ENCODE peak calls at places on chromosomes 6 and 20, in seven cellular contexts. X is SK-N-SH, C is prostate gland, W is ovary, Z is thoracic aorta, P is tibial nerve, Y is PC-3. F is an unnamed sample. For H3K27me3, the result is how much of the 10 kb centered on the place peaks cover.

GRCh38 chr20:44758247-44759101 is 12.8 kb downstream of the KCNK15 start:
- DNase-seq in X (no peak), C (no peak), W (no peak), Z (no peak), P (no peak), Y (no peak), F (no peak)

GRCh38 chr6:72968704-72969103 is 256.6 kb downstream of the KHDC1L start:
- DNase-seq in X (no peak), C (no peak), W (no peak), Z (no peak), P (no peak), Y (peak), F (peak)

GRCh38 chr20:13147071-13147961 is 73.8 kb upstream of the ISM1 start:
- DNase-seq in X (no peak), C (no peak), W (no peak), Z (no peak), P (no peak), Y (no peak), F (no peak)

GRCh38 chr20:38123021-38123587 is 42.0 kb downstream of the TGM2 start:
- DNase-seq in X (no peak), C (no peak), W (peak), Z (no peak), P (no peak), Y (no peak), F (no peak)

GRCh38 chr6:97917369-97917768 is 634.4 kb upstream of the MMS22L start:
- DNase-seq in X (no peak), C (no peak), W (no peak), Z (no peak), P (no peak), Y (no peak), F (no peak)

GRCh38 chr6:81613606-81614005 is 138.9 kb downstream of the TENT5A start:
- DNase-seq in X (no peak), C (no peak), W (no peak), Z (no peak), P (no peak), Y (peak), F (peak)

GRCh38 chr6:159760602-159761057 is 1.2 kb upstream of the ACAT2 start:
- DNase-seq in X (no peak), C (no peak), W (no peak), Z (no peak), P (no peak), Y (peak), F (peak)

GRCh38 chr6:107246972-107247615 is 131.8 kb upstream of the BEND3 start:
- DNase-seq in X (no peak), C (peak), W (no peak), Z (no peak), P (no peak), Y (no peak), F (peak)

GRCh38 chr20:56828402-56828801 is 199.3 kb downstream of the TFAP2C start:
- DNase-seq in X (no peak), C (no peak), W (no peak), Z (no peak), P (no peak), Y (no peak), F (no peak)

GRCh38 chr6:4728949-4729348 is 47.3 kb upstream of the CDYL start:
- DNase-seq in X (no peak), C (no peak), W (no peak), Z (no peak), P (no peak), Y (no peak), F (no peak)

GRCh38 chr6:33410711-33411631 is at the start of gene PHF1:
- DNase-seq in X (peak), C (peak), W (peak), Z (no peak), P (no peak), Y (no peak), F (peak)

GRCh38 chr6:99746261-99746895 is 139.7 kb downstream of the PRDM13 start:
- DNase-seq in X (peak), C (peak), W (peak), Z (no peak), P (peak), Y (peak), F (peak)

GRCh38 chr6:83600531-83600930 is 88.2 kb downstream of the PRSS35 start:
- DNase-seq in X (no peak), C (no peak), W (no peak), Z (no peak), P (no peak), Y (no peak), F (no peak)

GRCh38 chr20:37907677-37908397 is 4.9 kb downstream of the VSTM2L start:
- DNase-seq in X (peak), C (no peak), W (no peak), Z (no peak), P (no peak), Y (peak), F (peak)

GRCh38 chr6:123808556-123808955 is 4.9 kb downstream of the NKAIN2 start:
- DNase-seq in X (no peak), C (no peak), W (no peak), Z (no peak), P (no peak), Y (no peak), F (peak)

GRCh38 chr6:11527274-11527870 is 10.2 kb upstream of the TMEM170B start:
- DNase-seq in X (no peak), C (no peak), W (no peak), Z (no peak), P (no peak), Y (peak), F (peak)

GRCh38 chr6:137536104-137536773 is 42.0 kb upstream of the OLIG3 start:
- DNase-seq in X (no peak), C (no peak), W (no peak), Z (no peak), P (no peak), Y (no peak), F (no peak)

GRCh38 chr6:139262519-139263300 is 29.1 kb downstream of the TXLNB start:
- DNase-seq in X (no peak), C (no peak), W (no peak), Z (no peak), P (no peak), Y (peak), F (peak)
- H3K4me3 ChIP-seq in X (no peak), C (no peak), W (no peak), Z (no peak), P (no peak), Y (peak), F (no peak)

GRCh38 chr6:150036081-150036480 is 10.7 kb upstream of the RAET1L start:
- DNase-seq in X (no peak), C (no peak), W (no peak), Z (no peak), P (no peak), Y (no peak), F (no peak)
- H3K27me3 ChIP-seq in X (half or more), C (under half), W (under half), Z (under half), P (under half), Y (under half), F (under half)

GRCh38 chr6:54729716-54730115 is 116.9 kb upstream of the FAM83B start:
- DNase-seq in X (no peak), C (no peak), W (no peak), Z (no peak), P (no peak), Y (no peak), F (peak)
- H3K4me3 ChIP-seq in X (no peak), C (no peak), W (no peak), Z (no peak), P (no peak), Y (no peak), F (no peak)

GRCh38 chr20:9571783-9572182 is 57.4 kb downstream of the LAMP5 start:
- DNase-seq in X (peak), C (no peak), W (no peak), Z (no peak), P (no peak), Y (no peak), F (no peak)

GRCh38 chr20:9570612-9571011 is 56.2 kb downstream of the LAMP5 start:
- DNase-seq in X (peak), C (no peak), W (no peak), Z (no peak), P (no peak), Y (no peak), F (no peak)

GRCh38 chr20:9565910-9566550 is 51.6 kb downstream of the LAMP5 start:
- DNase-seq in X (no peak), C (no peak), W (no peak), Z (no peak), P (no peak), Y (no peak), F (no peak)
- H3K27me3 ChIP-seq in X (under half), C (under half), W (under half), Z (under half), P (under half), Y (under half), F (under half)

GRCh38 chr6:30554404-30554803 is 1.9 kb downstream of the GNL1 start:
- DNase-seq in X (no peak), C (no peak), W (no peak), Z (no peak), P (no peak), Y (no peak), F (no peak)
- H3K4me3 ChIP-seq in X (peak), C (no peak), W (no peak), Z (peak), P (no peak), Y (peak), F (no peak)

GRCh38 chr6:136103763-136104311 is 146.3 kb downstream of the MTFR2 start:
- DNase-seq in X (peak), C (no peak), W (no peak), Z (no peak), P (no peak), Y (no peak), F (no peak)
- H3K27me3 ChIP-seq in X (under half), C (under half), W (under half), Z (under half), P (under half), Y (under half), F (under half)

F was measured in bronchial epithelial cell.